ENCODE peak calls at places on chromosomes 4 and X, in four cellular contexts. Y is WTC11, G is PC-3, V is H9. K is an unnamed sample.

GRCh38 chr4:24007740-24008348 is 118.0 kb upstream of the PPARGC1A start:
- DNase-seq in G (no peak), Y (no peak), V (no peak), K (no peak)

GRCh38 chrX:13087322-13088154 is 43.1 kb upstream of the FAM9C start:
- DNase-seq in Y (no peak), G (peak; percentile 85), V (no peak), K (peak; percentile 76)

GRCh38 chr4:77797239-77797638 is 21.9 kb downstream of the CNOT6L start:
- DNase-seq in V (no peak), Y (no peak), G (peak; percentile 19), K (no peak)

GRCh38 chrX:30649859-30650258 is 3.4 kb upstream of the GK start:
- DNase-seq in V (no peak), G (peak; percentile 33), Y (no peak), K (no peak)

GRCh38 chrX:43939187-43939926 is 33.8 kb downstream of the NDP start:
- DNase-seq in Y (no peak), G (peak; percentile 36), V (no peak), K (no peak)

GRCh38 chr4:155353923-155354540 is 22.7 kb downstream of the MAP9 start:
- DNase-seq in G (peak; percentile 73), Y (peak; percentile 68), V (peak; percentile 45), K (no peak)

GRCh38 chrX:11381464-11381863 is 88.3 kb downstream of the AMELX start:
- DNase-seq in Y (peak; percentile 11), G (peak; percentile 77), V (peak; percentile 32), K (no peak)

GRCh38 chrX:82775426-82775825 is 732.7 kb upstream of the POU3F4 start:
- DNase-seq in G (peak; percentile 17), V (no peak), Y (no peak), K (no peak)

GRCh38 chr4:180217070-180217469 is 2026.1 kb upstream of the TENM3 start:
- DNase-seq in V (no peak), G (no peak), Y (no peak), K (no peak)

GRCh38 chrX:78652971-78653822 is 5.9 kb downstream of the RTL3 start:
- DNase-seq in G (peak; percentile 88), Y (no peak), V (no peak), K (no peak)

GRCh38 chr4:73612032-73612431 is 8.2 kb downstream of the RASSF6 start:
- DNase-seq in G (peak; percentile 9), Y (no peak), V (no peak), K (no peak)

DNA sequence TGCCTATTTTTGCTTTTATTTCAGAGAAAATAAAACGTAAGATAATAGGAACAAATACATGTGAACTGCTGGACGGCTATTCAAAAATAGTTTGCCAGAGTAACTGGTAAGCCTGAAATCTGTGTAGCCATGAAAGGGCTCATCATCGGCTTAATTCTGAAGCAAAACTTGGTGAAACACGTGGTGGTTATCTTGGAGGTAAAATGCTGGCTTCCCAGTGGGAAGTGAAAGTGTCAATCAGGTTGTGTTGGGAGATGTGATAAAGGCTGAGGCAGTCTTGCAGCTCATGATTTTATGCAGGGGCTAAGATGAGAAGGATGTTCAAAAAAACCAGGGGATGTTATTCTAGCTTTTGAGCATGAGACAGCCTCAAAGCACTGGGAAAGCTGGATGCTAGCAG is 36.1 kb upstream of the TLR2 start:
- DNase-seq in G (no peak), V (no peak), Y (no peak), K (no peak)
- TF ChIP-seq CTCF in G (no peak), V (no peak), Y (no peak), K (no peak)

GRCh38 chrX:107429090-107429489 is 20.4 kb upstream of the FRMPD3 start:
- DNase-seq in Y (peak; percentile 56), G (peak; percentile 37), V (peak; percentile 67), K (no peak)
- TF ChIP-seq CTCF in Y (peak; percentile 26), G (peak; percentile 51), V (peak; percentile 59), K (peak; percentile 26)

DNA sequence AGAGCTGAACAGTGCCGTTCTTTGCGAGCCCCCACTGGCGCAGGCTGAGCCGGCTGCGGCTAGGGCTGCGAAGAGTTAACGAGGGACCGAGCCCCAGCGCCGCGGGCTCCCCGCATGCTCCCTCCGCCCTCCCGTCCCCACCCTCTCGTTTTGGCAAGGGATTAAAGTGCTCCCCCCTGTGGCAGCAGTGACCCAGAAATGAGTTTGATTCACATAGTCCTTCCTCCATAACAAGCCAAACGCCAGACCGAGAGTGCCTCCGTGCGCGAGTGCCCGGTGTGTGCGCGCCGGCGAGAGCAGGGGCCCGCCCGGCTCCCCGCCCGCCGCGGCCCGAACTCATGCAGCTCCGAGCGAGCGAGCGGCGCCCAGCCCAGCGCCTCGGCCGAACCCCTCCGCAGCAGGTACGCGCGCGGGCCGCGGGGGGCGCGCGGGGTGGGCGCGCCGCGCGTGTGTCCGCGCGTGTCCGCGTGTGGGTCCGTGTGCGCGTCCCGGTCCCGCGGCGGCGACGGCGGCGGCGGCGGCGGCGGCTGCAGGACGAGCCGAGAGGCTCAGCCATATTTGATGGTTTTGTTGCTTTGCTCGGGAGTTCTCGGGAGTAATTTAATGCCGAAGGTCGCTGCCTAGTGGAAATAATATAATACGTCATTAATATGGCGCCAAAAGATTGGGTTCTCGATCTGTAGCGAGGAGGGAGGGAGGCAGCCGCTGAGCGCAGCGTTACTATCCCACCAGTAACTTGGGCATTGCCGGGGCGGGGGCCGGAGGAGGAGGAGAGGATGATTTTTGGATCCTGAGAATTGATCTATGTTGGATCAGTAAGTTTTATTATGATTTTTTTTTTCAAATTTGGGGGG is at the start of gene JADE1:
- DNase-seq in V (peak; percentile 95), Y (peak; percentile 95), G (peak; percentile 85), K (peak; percentile 81)
- TF ChIP-seq CTCF in V (peak; percentile 72), Y (peak; percentile 23), G (peak; percentile 55), K (peak; percentile 55)

DNA sequence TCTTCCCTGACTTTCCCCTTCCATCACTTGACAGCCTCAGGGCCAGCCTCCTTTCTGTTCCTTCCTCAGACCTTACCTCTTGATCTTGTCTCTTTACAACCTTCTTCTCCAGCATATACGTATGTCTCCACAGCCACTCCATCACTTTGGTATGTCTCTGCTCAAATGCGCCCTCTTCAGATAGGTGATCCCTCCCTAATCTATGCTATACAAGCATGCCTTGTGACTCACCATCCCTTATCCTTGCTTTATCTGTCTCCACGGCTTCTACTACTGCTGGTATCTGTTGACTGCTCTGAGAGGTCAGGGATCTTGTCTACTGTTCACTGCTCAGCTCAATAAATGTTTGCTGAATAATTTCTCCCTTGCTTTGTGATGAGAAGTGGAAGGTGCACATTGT is 9.0 kb downstream of the ARAP2 start:
- DNase-seq in G (peak; percentile 66), Y (no peak), V (peak; percentile 53), K (no peak)
- TF ChIP-seq CTCF in G (peak; percentile 48), Y (no peak), V (peak; percentile 48), K (no peak)

GRCh38 chr4:140151700-140152014 is 2.3 kb downstream of the MAML3 start:
- DNase-seq in G (peak; percentile 81), V (peak; percentile 92), Y (peak; percentile 82), K (peak; percentile 71)

GRCh38 chr4:140150886-140151699 is 2.9 kb downstream of the MAML3 start:
- DNase-seq in V (peak; percentile 89), Y (peak; percentile 79), G (peak; percentile 86), K (peak; percentile 84)

GRCh38 chr4:140152760-140153418 is 1.1 kb downstream of the MAML3 start:
- DNase-seq in V (peak; percentile 50), G (peak; percentile 32), Y (peak; percentile 55), K (peak; percentile 50)

GRCh38 chr4:140153419-140153743 is 603 bp downstream of the MAML3 start:
- DNase-seq in V (no peak), Y (no peak), G (no peak), K (no peak)

GRCh38 chr4:140152015-140152703 is 1.8 kb downstream of the MAML3 start:
- DNase-seq in G (peak; percentile 57), Y (peak; percentile 79), V (no peak), K (peak; percentile 63)
- TF ChIP-seq CTCF in G (peak; percentile 35), Y (no peak), V (peak; percentile 42), K (peak; percentile 23)

K was measured in CD14-positive monocyte.